ENCODE peak calls at places on chromosomes 11 and 22, in five cellular contexts. R is naive thymus-derived CD8-positive, alpha-beta T cell; V is cardiac septum; C is CD4-positive, alpha-beta T cell; O is small intestine. J is an unnamed sample.

GRCh38 chr22:39259698-39260097 is 14.9 kb upstream of the PDGFB start:
- DNase-seq in V (no peak), R (no peak), O (no peak), C (no peak), J (no peak)

GRCh38 chr11:93054881-93055280 is 85.4 kb downstream of the MTNR1B start:
- DNase-seq in R (no peak), V (no peak), O (no peak), C (no peak), J (no peak)

GRCh38 chr22:22110548-22111266 is 128.1 kb upstream of the TOP3B start:
- DNase-seq in R (no peak), C (no peak), V (no peak), O (peak), J (peak)

GRCh38 chr11:62882428-62882742 is 1.7 kb downstream of the SLC3A2 start:
- DNase-seq in V (no peak), O (no peak), R (no peak), C (no peak), J (no peak)

GRCh38 chr22:44351685-44352377 is 39.1 kb upstream of the SHISAL1 start:
- DNase-seq in R (no peak), V (no peak), C (no peak), O (no peak), J (peak)

GRCh38 chr11:32388871-32389770 is 46.2 kb downstream of the WT1 start:
- DNase-seq in V (no peak), C (no peak), R (no peak), O (no peak), J (no peak)

GRCh38 chr11:10414659-10415058 is 40.4 kb upstream of the AMPD3 start:
- DNase-seq in V (no peak), C (no peak), O (no peak), R (no peak), J (peak)

GRCh38 chr11:121870202-121871045 is 245.6 kb downstream of the BLID start:
- DNase-seq in R (no peak), C (no peak), O (no peak), V (no peak), J (no peak)

GRCh38 chr22:40412441-40412840 is 42.0 kb downstream of the SGSM3 start:
- DNase-seq in O (no peak), R (no peak), V (no peak), C (no peak), J (no peak)

GRCh38 chr11:86938203-86938899 is 16.8 kb downstream of the FZD4 start:
- DNase-seq in C (no peak), R (no peak), O (no peak), V (no peak), J (no peak)

GRCh38 chr11:71286701-71287643 is 34.6 kb upstream of the SHANK2 start:
- DNase-seq in C (no peak), O (peak), V (peak), R (no peak), J (no peak)

GRCh38 chr11:22711880-22712279 is 45.5 kb downstream of the GAS2 start:
- DNase-seq in O (peak), V (no peak), R (no peak), C (no peak), J (no peak)

GRCh38 chr22:49807780-49808708 is 19.6 kb downstream of the BRD1 start:
- DNase-seq in V (no peak), R (peak), C (no peak), O (peak), J (peak)

GRCh38 chr11:92826136-92826535 is 143.3 kb upstream of the MTNR1B start:
- DNase-seq in V (no peak), C (no peak), O (no peak), R (no peak), J (no peak)

GRCh38 chr11:9943346-9944110 is 279.7 kb downstream of the SWAP70 start:
- DNase-seq in V (no peak), O (no peak), C (no peak), R (no peak), J (no peak)

GRCh38 chr11:66012371-66012945 is 650 bp downstream of the CST6 start:
- DNase-seq in V (no peak), R (no peak), C (no peak), O (no peak), J (no peak)